ENCODE peak calls at places on chromosomes 13 and 19, in nine cellular contexts. One of them, this sample, is unnamed.

GRCh38 chr13:95533545-95534135 is 18.9 kb upstream of the CLDN10 start:
- DNase-seq in BJ: no peak
- DNase-seq in choroid plexus epithelial cell: no peak
- DNase-seq in bronchial epithelial cell: no peak
- DNase-seq in lower leg skin: no peak
- DNase-seq in fibroblast of lung: no peak
- DNase-seq in cardiac muscle cell: no peak
- DNase-seq in heart right ventricle: no peak
- DNase-seq in kidney: peak
- DNase-seq in this sample: no peak

GRCh38 chr19:35355851-35356460 is 2.3 kb upstream of the FFAR3 start:
- DNase-seq in BJ: no peak
- DNase-seq in choroid plexus epithelial cell: peak
- DNase-seq in bronchial epithelial cell: no peak
- DNase-seq in lower leg skin: no peak
- DNase-seq in fibroblast of lung: no peak
- DNase-seq in cardiac muscle cell: no peak
- DNase-seq in heart right ventricle: no peak
- DNase-seq in kidney: no peak
- DNase-seq in this sample: no peak

GRCh38 chr13:20525144-20525600 is 485 bp downstream of the CRYL1 start:
- DNase-seq in BJ: no peak
- DNase-seq in choroid plexus epithelial cell: no peak
- DNase-seq in bronchial epithelial cell: peak
- DNase-seq in lower leg skin: no peak
- DNase-seq in fibroblast of lung: peak
- DNase-seq in cardiac muscle cell: peak
- DNase-seq in heart right ventricle: peak
- DNase-seq in kidney: no peak
- DNase-seq in this sample: no peak

GRCh38 chr19:6475321-6476108 is 6.1 kb downstream of the DENND1C start:
- DNase-seq in BJ: no peak
- DNase-seq in choroid plexus epithelial cell: no peak
- DNase-seq in bronchial epithelial cell: no peak
- DNase-seq in lower leg skin: no peak
- DNase-seq in fibroblast of lung: no peak
- DNase-seq in cardiac muscle cell: peak
- DNase-seq in heart right ventricle: no peak
- DNase-seq in kidney: no peak
- DNase-seq in this sample: no peak

GRCh38 chr13:27065582-27065981 is 106.0 kb downstream of the USP12 start:
- DNase-seq in BJ: no peak
- DNase-seq in choroid plexus epithelial cell: no peak
- DNase-seq in bronchial epithelial cell: no peak
- DNase-seq in lower leg skin: no peak
- DNase-seq in fibroblast of lung: no peak
- DNase-seq in cardiac muscle cell: no peak
- DNase-seq in heart right ventricle: no peak
- DNase-seq in kidney: no peak
- DNase-seq in this sample: no peak

GRCh38 chr13:101626925-101627555 is 174.6 kb downstream of the ITGBL1 start:
- DNase-seq in BJ: no peak
- DNase-seq in choroid plexus epithelial cell: peak
- DNase-seq in bronchial epithelial cell: no peak
- DNase-seq in lower leg skin: no peak
- DNase-seq in fibroblast of lung: no peak
- DNase-seq in cardiac muscle cell: no peak
- DNase-seq in heart right ventricle: no peak
- DNase-seq in kidney: no peak
- DNase-seq in this sample: peak

GRCh38 chr19:43634516-43634876 is 5.2 kb downstream of the CADM4 start:
- DNase-seq in BJ: no peak
- DNase-seq in choroid plexus epithelial cell: no peak
- DNase-seq in bronchial epithelial cell: no peak
- DNase-seq in lower leg skin: no peak
- DNase-seq in fibroblast of lung: no peak
- DNase-seq in cardiac muscle cell: no peak
- DNase-seq in heart right ventricle: no peak
- DNase-seq in kidney: no peak
- DNase-seq in this sample: no peak

GRCh38 chr19:1811472-1811894 is 593 bp downstream of the ATP8B3 start:
- DNase-seq in BJ: no peak
- DNase-seq in choroid plexus epithelial cell: peak
- DNase-seq in bronchial epithelial cell: peak
- DNase-seq in lower leg skin: peak
- DNase-seq in fibroblast of lung: peak
- DNase-seq in cardiac muscle cell: peak
- DNase-seq in heart right ventricle: peak
- DNase-seq in kidney: peak
- DNase-seq in this sample: peak

GRCh38 chr13:98598043-98598442 is 21.1 kb upstream of the STK24 start:
- DNase-seq in BJ: no peak
- DNase-seq in choroid plexus epithelial cell: peak
- DNase-seq in bronchial epithelial cell: no peak
- DNase-seq in lower leg skin: no peak
- DNase-seq in fibroblast of lung: no peak
- DNase-seq in cardiac muscle cell: no peak
- DNase-seq in heart right ventricle: no peak
- DNase-seq in kidney: no peak
- DNase-seq in this sample: no peak

GRCh38 chr19:29415507-29415906 is 110.3 kb upstream of the VSTM2B start:
- DNase-seq in BJ: no peak
- DNase-seq in choroid plexus epithelial cell: no peak
- DNase-seq in bronchial epithelial cell: no peak
- DNase-seq in lower leg skin: no peak
- DNase-seq in fibroblast of lung: no peak
- DNase-seq in cardiac muscle cell: no peak
- DNase-seq in heart right ventricle: no peak
- DNase-seq in kidney: no peak
- DNase-seq in this sample: no peak

GRCh38 chr19:46069841-46070341 is 29.1 kb upstream of the IGFL4 start:
- DNase-seq in BJ: peak
- DNase-seq in choroid plexus epithelial cell: peak
- DNase-seq in bronchial epithelial cell: peak
- DNase-seq in lower leg skin: no peak
- DNase-seq in fibroblast of lung: peak
- DNase-seq in cardiac muscle cell: no peak
- DNase-seq in heart right ventricle: no peak
- DNase-seq in kidney: no peak
- DNase-seq in this sample: peak

GRCh38 chr13:51584731-51585191 is 499 bp downstream of the WDFY2 start:
- DNase-seq in BJ: no peak
- DNase-seq in choroid plexus epithelial cell: peak
- DNase-seq in bronchial epithelial cell: peak
- DNase-seq in lower leg skin: peak
- DNase-seq in fibroblast of lung: peak
- DNase-seq in cardiac muscle cell: peak
- DNase-seq in heart right ventricle: peak
- DNase-seq in kidney: no peak
- DNase-seq in this sample: peak

GRCh38 chr19:982567-983170 is 1.5 kb upstream of the WDR18 start:
- DNase-seq in BJ: no peak
- DNase-seq in choroid plexus epithelial cell: peak
- DNase-seq in bronchial epithelial cell: peak
- DNase-seq in lower leg skin: no peak
- DNase-seq in fibroblast of lung: peak
- DNase-seq in cardiac muscle cell: peak
- DNase-seq in heart right ventricle: peak
- DNase-seq in kidney: peak
- DNase-seq in this sample: peak

GRCh38 chr19:11408591-11408990 is 10.5 kb downstream of the RGL3 start:
- DNase-seq in BJ: no peak
- DNase-seq in choroid plexus epithelial cell: no peak
- DNase-seq in bronchial epithelial cell: no peak
- DNase-seq in lower leg skin: no peak
- DNase-seq in fibroblast of lung: no peak
- DNase-seq in cardiac muscle cell: no peak
- DNase-seq in heart right ventricle: no peak
- DNase-seq in kidney: peak
- DNase-seq in this sample: no peak

GRCh38 chr13:27437126-27437525 is 12.7 kb downstream of the GTF3A start:
- DNase-seq in BJ: no peak
- DNase-seq in choroid plexus epithelial cell: no peak
- DNase-seq in bronchial epithelial cell: no peak
- DNase-seq in lower leg skin: no peak
- DNase-seq in fibroblast of lung: no peak
- DNase-seq in cardiac muscle cell: no peak
- DNase-seq in heart right ventricle: no peak
- DNase-seq in kidney: no peak
- DNase-seq in this sample: no peak

GRCh38 chr13:34166406-34166805 is 348.5 kb downstream of the RFC3 start:
- DNase-seq in BJ: no peak
- DNase-seq in choroid plexus epithelial cell: no peak
- DNase-seq in bronchial epithelial cell: no peak
- DNase-seq in lower leg skin: no peak
- DNase-seq in fibroblast of lung: no peak
- DNase-seq in cardiac muscle cell: no peak
- DNase-seq in heart right ventricle: no peak
- DNase-seq in kidney: no peak
- DNase-seq in this sample: no peak

GRCh38 chr19:41328157-41328817 is 18.3 kb downstream of the CCDC97 start:
- DNase-seq in BJ: no peak
- DNase-seq in choroid plexus epithelial cell: peak
- DNase-seq in bronchial epithelial cell: peak
- DNase-seq in lower leg skin: no peak
- DNase-seq in fibroblast of lung: peak
- DNase-seq in cardiac muscle cell: no peak
- DNase-seq in heart right ventricle: no peak
- DNase-seq in kidney: no peak
- DNase-seq in this sample: peak

GRCh38 chr13:101576977-101577376 is 124.5 kb downstream of the ITGBL1 start:
- DNase-seq in BJ: no peak
- DNase-seq in choroid plexus epithelial cell: peak
- DNase-seq in bronchial epithelial cell: no peak
- DNase-seq in lower leg skin: no peak
- DNase-seq in fibroblast of lung: no peak
- DNase-seq in cardiac muscle cell: no peak
- DNase-seq in heart right ventricle: no peak
- DNase-seq in kidney: no peak
- DNase-seq in this sample: no peak

GRCh38 chr13:39957868-39958676 is 302.6 kb downstream of the COG6 start:
- DNase-seq in BJ: no peak
- DNase-seq in choroid plexus epithelial cell: no peak
- DNase-seq in bronchial epithelial cell: no peak
- DNase-seq in lower leg skin: no peak
- DNase-seq in fibroblast of lung: no peak
- DNase-seq in cardiac muscle cell: no peak
- DNase-seq in heart right ventricle: no peak
- DNase-seq in kidney: no peak
- DNase-seq in this sample: no peak

GRCh38 chr19:13152854-13153626 is 2.8 kb downstream of the IER2 start:
- DNase-seq in BJ: peak
- DNase-seq in choroid plexus epithelial cell: peak
- DNase-seq in bronchial epithelial cell: peak
- DNase-seq in lower leg skin: peak
- DNase-seq in fibroblast of lung: peak
- DNase-seq in cardiac muscle cell: peak
- DNase-seq in heart right ventricle: peak
- DNase-seq in kidney: peak
- DNase-seq in this sample: peak
- TF ChIP-seq CTCF in BJ: peak
- TF ChIP-seq CTCF in choroid plexus epithelial cell: peak
- TF ChIP-seq CTCF in bronchial epithelial cell: peak
- TF ChIP-seq CTCF in lower leg skin: no peak
- TF ChIP-seq CTCF in fibroblast of lung: peak
- TF ChIP-seq CTCF in cardiac muscle cell: no peak
- TF ChIP-seq CTCF in heart right ventricle: peak
- TF ChIP-seq CTCF in kidney: no peak
- TF ChIP-seq CTCF in this sample: no peak

DNA sequence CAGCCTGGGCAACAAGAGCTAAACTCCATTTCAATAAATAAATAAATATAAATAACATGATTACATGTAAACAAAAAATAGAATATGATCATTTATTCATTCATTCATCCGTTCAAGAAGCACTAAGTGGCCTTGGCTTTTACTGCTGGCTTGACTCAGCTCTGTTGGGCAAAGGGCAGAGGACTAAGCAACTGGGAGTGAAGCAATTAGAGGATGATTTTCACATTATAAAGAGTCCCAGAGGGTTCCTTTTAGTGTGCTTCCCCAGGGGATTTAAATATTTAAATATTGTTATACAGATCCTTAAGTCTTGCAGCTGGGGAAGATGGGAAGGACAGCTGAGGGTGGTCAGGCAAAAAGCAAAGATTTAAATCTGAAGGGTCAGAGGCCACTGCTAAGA is 34.9 kb upstream of the FLT1 start:
- DNase-seq in BJ: no peak
- DNase-seq in choroid plexus epithelial cell: no peak
- DNase-seq in bronchial epithelial cell: no peak
- DNase-seq in lower leg skin: no peak
- DNase-seq in fibroblast of lung: no peak
- DNase-seq in cardiac muscle cell: no peak
- DNase-seq in heart right ventricle: no peak
- DNase-seq in kidney: no peak
- DNase-seq in this sample: no peak
- H3K4me3 ChIP-seq in BJ: no peak
- H3K4me3 ChIP-seq in choroid plexus epithelial cell: no peak
- H3K4me3 ChIP-seq in bronchial epithelial cell: no peak
- H3K4me3 ChIP-seq in lower leg skin: no peak
- H3K4me3 ChIP-seq in fibroblast of lung: no peak
- H3K4me3 ChIP-seq in cardiac muscle cell: no peak
- H3K4me3 ChIP-seq in heart right ventricle: no peak
- H3K4me3 ChIP-seq in kidney: no peak
- H3K4me3 ChIP-seq in this sample: no peak

GRCh38 chr19:7677664-7678311 is 898 bp downstream of the MCEMP1 start:
- DNase-seq in BJ: no peak
- DNase-seq in choroid plexus epithelial cell: no peak
- DNase-seq in bronchial epithelial cell: no peak
- DNase-seq in lower leg skin: no peak
- DNase-seq in fibroblast of lung: no peak
- DNase-seq in cardiac muscle cell: no peak
- DNase-seq in heart right ventricle: no peak
- DNase-seq in kidney: no peak
- DNase-seq in this sample: no peak
- TF ChIP-seq CTCF in BJ: no peak
- TF ChIP-seq CTCF in choroid plexus epithelial cell: no peak
- TF ChIP-seq CTCF in bronchial epithelial cell: no peak
- TF ChIP-seq CTCF in lower leg skin: no peak
- TF ChIP-seq CTCF in fibroblast of lung: no peak
- TF ChIP-seq CTCF in cardiac muscle cell: no peak
- TF ChIP-seq CTCF in heart right ventricle: no peak
- TF ChIP-seq CTCF in kidney: no peak
- TF ChIP-seq CTCF in this sample: no peak

DNA sequence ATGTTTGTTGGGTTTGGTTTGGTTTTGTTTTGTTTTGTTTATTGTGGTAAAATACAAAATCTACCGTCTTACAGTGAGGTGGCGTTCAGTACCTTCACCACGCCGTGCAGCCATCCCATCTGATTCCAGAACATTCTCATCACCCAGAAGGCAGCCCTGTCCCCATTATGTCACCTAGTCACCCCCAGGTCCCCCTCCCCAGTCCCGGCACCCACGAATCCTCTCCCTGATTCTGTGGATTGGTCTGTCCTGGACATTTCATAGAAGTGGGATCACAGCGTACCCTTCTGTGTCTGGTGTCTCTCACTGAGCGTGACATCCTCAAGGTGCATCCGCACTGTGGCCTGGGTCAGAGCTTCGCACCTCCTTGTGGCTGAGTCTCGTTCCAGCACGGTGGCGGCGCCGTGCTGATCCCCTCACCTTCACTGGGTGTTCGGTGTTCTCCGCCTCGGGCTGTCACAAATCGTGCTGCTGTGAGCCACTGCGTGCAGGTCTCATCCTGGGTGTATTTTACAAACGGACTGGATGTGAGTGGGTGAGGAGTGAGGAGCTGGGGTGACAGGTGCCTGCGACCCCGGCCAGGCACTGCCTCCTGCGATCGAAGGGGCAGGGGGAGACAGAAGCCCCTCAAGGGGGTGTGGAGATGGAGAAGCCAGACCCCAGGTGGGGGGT is 580 bp upstream of the TEKTIP1 start:
- DNase-seq in BJ: no peak
- DNase-seq in choroid plexus epithelial cell: no peak
- DNase-seq in bronchial epithelial cell: no peak
- DNase-seq in lower leg skin: no peak
- DNase-seq in fibroblast of lung: no peak
- DNase-seq in cardiac muscle cell: no peak
- DNase-seq in heart right ventricle: no peak
- DNase-seq in kidney: no peak
- DNase-seq in this sample: no peak
- H3K4me3 ChIP-seq in BJ: no peak
- H3K4me3 ChIP-seq in choroid plexus epithelial cell: no peak
- H3K4me3 ChIP-seq in bronchial epithelial cell: no peak
- H3K4me3 ChIP-seq in lower leg skin: no peak
- H3K4me3 ChIP-seq in fibroblast of lung: no peak
- H3K4me3 ChIP-seq in cardiac muscle cell: no peak
- H3K4me3 ChIP-seq in heart right ventricle: no peak
- H3K4me3 ChIP-seq in kidney: no peak
- H3K4me3 ChIP-seq in this sample: no peak